ENCODE peak calls at places on chromosomes 7 and 10, in seven cellular contexts. F, H, Q, T, L, Y and E are unnamed samples.

GRCh38 chr7:123484199-123484598 is 50.2 kb downstream of the IQUB start:
- DNase-seq in F (no peak), H (no peak), Q (no peak), T (no peak), L (no peak), Y (no peak), E (no peak)

GRCh38 chr7:46123-46829 is 146.1 kb upstream of the FAM20C start:
- DNase-seq in F (no peak), H (peak), Q (no peak), T (peak), L (peak), Y (peak), E (no peak)

GRCh38 chr7:68216046-68216445 is 1219.4 kb downstream of the TYW1 start:
- DNase-seq in F (peak), H (no peak), Q (peak), T (no peak), L (no peak), Y (peak), E (no peak)

GRCh38 chr10:1097436-1097835 is 41.3 kb downstream of the WDR37 start:
- DNase-seq in F (no peak), H (no peak), Q (no peak), T (no peak), L (no peak), Y (no peak), E (no peak)

GRCh38 chr10:22228943-22229755 is 11.3 kb upstream of the EBLN1 start:
- DNase-seq in F (peak), H (peak), Q (peak), T (peak), L (peak), Y (peak), E (peak)

GRCh38 chr7:133770863-133771492 is 356.2 kb upstream of the LRGUK start:
- DNase-seq in F (peak), H (no peak), Q (no peak), T (no peak), L (peak), Y (no peak), E (no peak)

GRCh38 chr7:27346531-27347260 is 104.1 kb downstream of the EVX1 start:
- DNase-seq in F (peak), H (peak), Q (peak), T (peak), L (peak), Y (peak), E (peak)

GRCh38 chr7:28266377-28266776 is 85.8 kb upstream of the JAZF1 start:
- DNase-seq in F (no peak), H (no peak), Q (no peak), T (no peak), L (no peak), Y (no peak), E (no peak)

GRCh38 chr10:34489973-34490372 is 325.1 kb downstream of the PARD3 start:
- DNase-seq in F (peak), H (no peak), Q (no peak), T (no peak), L (no peak), Y (no peak), E (peak)

GRCh38 chr7:69654381-69654780 is 56.1 kb downstream of the AUTS2 start:
- DNase-seq in F (peak), H (no peak), Q (no peak), T (peak), L (peak), Y (peak), E (no peak)

GRCh38 chr10:3196971-3197353 is 24.4 kb upstream of the PITRM1 start:
- DNase-seq in F (no peak), H (no peak), Q (no peak), T (no peak), L (no peak), Y (no peak), E (no peak)

GRCh38 chr7:139775829-139776266 is 1.9 kb downstream of the HIPK2 start:
- DNase-seq in F (peak), H (peak), Q (no peak), T (peak), L (peak), Y (peak), E (peak)

GRCh38 chr10:114405011-114405350 is 679 bp upstream of the AFAP1L2 start:
- DNase-seq in F (no peak), H (no peak), Q (peak), T (peak), L (no peak), Y (no peak), E (peak)

GRCh38 chr7:75906991-75907667 is 7.8 kb upstream of the POR start:
- DNase-seq in F (peak), H (no peak), Q (no peak), T (no peak), L (no peak), Y (no peak), E (no peak)

GRCh38 chr7:21550821-21551531 is 8.1 kb downstream of the DNAH11 start:
- DNase-seq in F (no peak), H (no peak), Q (peak), T (no peak), L (peak), Y (no peak), E (peak)

DNA sequence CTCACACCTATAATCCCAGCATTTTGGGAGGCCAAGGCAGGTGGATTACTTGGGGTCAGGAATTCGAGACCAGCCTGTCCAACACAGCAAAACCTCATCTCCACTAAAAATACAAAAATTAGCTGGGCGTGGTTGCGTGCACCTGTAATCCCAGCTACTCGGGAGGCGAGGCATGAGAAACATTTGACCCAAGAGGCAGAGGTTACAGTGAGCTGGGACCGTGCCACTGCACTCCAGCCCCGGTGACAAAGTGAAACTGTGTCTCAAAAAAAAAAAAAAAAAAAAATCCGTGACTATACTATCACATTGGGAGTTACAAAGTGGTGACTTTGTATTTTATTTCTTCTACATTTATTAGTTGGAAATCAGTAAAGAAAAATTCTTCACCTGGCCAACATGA is 101.2 kb downstream of the EPC1 start:
- DNase-seq in F (no peak), H (no peak), Q (no peak), T (no peak), L (no peak), Y (no peak), E (no peak)
- TF ChIP-seq CTCF in F (no peak), H (no peak), Q (no peak), T (no peak), L (no peak), Y (no peak), E (no peak)

GRCh38 chr7:96729795-96730194 is 20.1 kb upstream of the SEM1 start:
- DNase-seq in F (no peak), H (no peak), Q (no peak), T (no peak), L (no peak), Y (no peak), E (peak)
- H3K27ac ChIP-seq in F (no peak), H (no peak), Q (no peak), T (no peak), L (no peak), Y (no peak), E (no peak)

DNA sequence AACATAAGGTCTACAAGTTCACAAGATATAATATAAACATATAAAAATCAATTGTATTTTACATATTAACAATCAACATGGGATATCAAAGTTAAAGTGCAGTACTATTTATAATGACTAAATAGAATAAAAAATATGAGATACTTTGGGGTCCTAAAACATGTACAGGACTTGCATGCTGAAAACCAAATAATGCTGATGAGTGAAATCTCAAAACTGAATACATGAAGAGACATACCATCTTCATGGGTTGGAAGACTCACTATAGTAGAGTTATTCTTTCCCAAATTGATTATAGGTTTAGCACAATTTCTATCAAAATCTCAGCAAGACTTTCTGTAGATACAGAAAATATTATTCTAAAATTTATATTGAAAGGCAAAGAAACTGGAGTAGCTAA is 181.5 kb downstream of the LHFPL3 start:
- DNase-seq in F (no peak), H (no peak), Q (no peak), T (no peak), L (no peak), Y (no peak), E (no peak)
- TF ChIP-seq CTCF in F (no peak), H (no peak), Q (no peak), T (no peak), L (no peak), Y (no peak), E (no peak)

GRCh38 chr10:5546891-5547683 is 22.3 kb downstream of the CALML3 start:
- DNase-seq in F (no peak), H (peak), Q (no peak), T (peak), L (peak), Y (peak), E (peak)
- H3K27ac ChIP-seq in F (no peak), H (peak), Q (no peak), T (peak), L (peak), Y (peak), E (peak)

DNA sequence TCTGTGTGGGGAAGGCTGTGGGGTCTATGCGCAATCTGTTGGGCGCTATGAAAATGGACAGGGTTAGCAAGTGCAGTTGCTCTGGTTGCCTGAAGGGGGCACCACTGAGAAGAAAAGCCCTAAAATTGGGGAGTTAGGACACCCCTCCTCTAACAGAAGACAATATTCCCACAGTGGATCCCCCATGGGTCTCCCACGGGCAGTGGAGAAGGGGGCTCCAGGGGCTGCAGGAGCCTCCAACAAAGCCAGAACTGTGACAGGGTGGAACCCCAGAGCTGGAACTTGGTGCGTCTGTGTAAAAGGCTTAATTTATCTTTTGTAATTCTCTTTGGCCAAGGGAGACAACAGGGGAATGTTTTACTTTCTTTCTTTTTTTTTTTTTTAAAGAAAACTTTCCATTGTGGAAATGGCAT is 12.5 kb upstream of the COL13A1 start:
- DNase-seq in F (no peak), H (no peak), Q (no peak), T (no peak), L (no peak), Y (no peak), E (peak)
- TF ChIP-seq CTCF in F (peak), H (peak), Q (peak), T (peak), L (no peak), Y (no peak), E (peak)

GRCh38 chr7:150740053-150740452 is 2.8 kb downstream of the GIMAP5 start:
- DNase-seq in F (no peak), H (no peak), Q (no peak), T (no peak), L (no peak), Y (no peak), E (no peak)
- H3K27ac ChIP-seq in F (no peak), H (no peak), Q (no peak), T (peak), L (no peak), Y (no peak), E (no peak)

GRCh38 chr10:78258303-78259030 is 224.8 kb downstream of the RPS24 start:
- DNase-seq in F (no peak), H (no peak), Q (no peak), T (no peak), L (no peak), Y (no peak), E (no peak)
- TF ChIP-seq CTCF in F (no peak), H (no peak), Q (peak), T (no peak), L (no peak), Y (no peak), E (no peak)

DNA sequence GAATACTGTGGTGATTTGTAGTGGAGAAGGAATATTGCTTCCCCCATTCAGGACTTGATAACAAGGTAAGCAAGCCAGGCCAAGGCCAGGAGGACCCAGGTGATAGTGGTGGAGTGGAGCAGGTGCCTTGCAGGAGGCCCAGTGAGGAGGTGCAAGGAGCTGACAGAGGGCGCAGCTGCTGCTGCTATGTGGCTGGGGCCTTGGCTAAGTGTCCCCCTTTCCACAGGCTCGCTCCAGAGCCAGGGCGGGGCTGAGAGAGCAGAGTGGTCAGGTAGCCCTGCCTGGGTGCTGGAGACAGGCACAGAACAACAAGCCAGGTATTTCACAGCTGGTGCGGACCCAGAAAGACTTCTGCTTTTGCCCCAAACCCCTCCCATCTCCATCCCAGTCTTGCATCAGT is 163.0 kb downstream of the EGFR start:
- DNase-seq in F (no peak), H (no peak), Q (no peak), T (no peak), L (no peak), Y (no peak), E (no peak)
- H3K27ac ChIP-seq in F (no peak), H (no peak), Q (no peak), T (peak), L (peak), Y (no peak), E (peak)

DNA sequence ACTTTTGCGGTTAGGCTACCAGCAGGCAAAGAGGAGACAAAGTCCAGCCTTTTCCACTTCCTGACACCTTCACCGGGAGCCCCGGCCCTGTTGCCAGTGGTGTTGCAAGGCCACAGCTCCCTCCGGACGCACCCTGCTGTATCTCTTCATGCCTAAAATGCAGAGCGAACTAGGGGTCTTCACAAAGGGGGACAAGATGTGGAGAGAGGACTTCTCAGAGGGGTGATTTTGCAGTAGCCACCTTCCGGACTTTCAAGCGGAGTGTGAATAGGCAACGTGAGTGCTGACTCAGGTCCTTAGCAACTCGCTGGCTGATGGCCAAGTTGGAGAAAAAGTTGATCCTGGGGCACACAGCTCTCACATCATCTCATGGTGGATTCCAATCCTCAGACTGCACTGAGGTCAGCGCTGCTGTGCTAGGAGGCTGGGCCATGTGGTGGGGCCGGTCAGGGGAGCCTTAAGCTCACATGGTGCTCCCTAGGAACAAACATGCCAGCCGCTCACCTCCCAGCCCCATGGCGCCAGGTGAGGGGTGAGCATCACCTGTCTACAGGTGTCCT is 166.3 kb downstream of the LCOR start:
- DNase-seq in F (peak), H (no peak), Q (no peak), T (no peak), L (no peak), Y (no peak), E (peak)
- TF ChIP-seq CTCF in F (no peak), H (no peak), Q (no peak), T (no peak), L (no peak), Y (no peak), E (no peak)